ENCODE peak calls at places on chromosomes 3 and 15, in seven cellular contexts. M is heart left ventricle, N is amygdala, R is H54, Y is EL, P is neural progenitor cell, C is NCI-H2029 treated with DMSO at 0.1 percent for 48 hours. E is an unnamed sample.

GRCh38 chr15:93105510-93105909 is 16.5 kb upstream of the RGMA start:
- DNase-seq in M (no peak), Y (no peak), N (no peak), C (no peak), P (no peak), R (no peak), E (no peak)

GRCh38 chr3:4722103-4722502 is 229.0 kb downstream of the ITPR1 start:
- DNase-seq in N (no peak), R (peak; percentile 44), Y (peak; percentile 70), P (no peak), C (peak; percentile 19), M (peak; percentile 56), E (peak; percentile 18)

GRCh38 chr15:40859206-40859851 is 14.7 kb downstream of the RHOV start:
- DNase-seq in Y (peak; percentile 76), M (peak; percentile 59), P (peak; percentile 86), R (peak; percentile 85), N (peak; percentile 17), C (no peak), E (peak; percentile 67)

GRCh38 chr3:133691410-133692107 is 29.8 kb upstream of the TOPBP1 start:
- DNase-seq in Y (peak; percentile 27), R (no peak), P (no peak), M (no peak), C (no peak), N (no peak), E (no peak)

GRCh38 chr3:126439968-126440708 is 35.6 kb downstream of the ZXDC start:
- DNase-seq in R (no peak), C (no peak), M (no peak), N (no peak), Y (no peak), P (peak; percentile 43), E (no peak)

GRCh38 chr3:30611613-30612421 is 5.4 kb downstream of the TGFBR2 start:
- DNase-seq in R (peak; percentile 40), P (no peak), M (no peak), C (no peak), N (no peak), Y (peak; percentile 76), E (no peak)

GRCh38 chr3:169954142-169954756 is 12.4 kb upstream of the SEC62 start:
- DNase-seq in N (no peak), R (no peak), Y (no peak), M (no peak), P (no peak), C (no peak), E (peak; percentile 67)

GRCh38 chr3:183537295-183537730 is 18.2 kb downstream of the KLHL6 start:
- DNase-seq in N (no peak), M (peak; percentile 58), P (no peak), C (no peak), Y (peak; percentile 67), R (peak; percentile 45), E (no peak)

GRCh38 chr3:117528688-117529087 is 819.1 kb downstream of the TUSC7 start:
- DNase-seq in Y (no peak), M (no peak), C (no peak), P (no peak), N (no peak), R (no peak), E (no peak)

GRCh38 chr3:169846458-169847193 is 23.1 kb downstream of the LRRC31 start:
- DNase-seq in N (no peak), P (no peak), R (peak; percentile 67), M (no peak), C (no peak), Y (peak; percentile 90), E (peak; percentile 37)

GRCh38 chr3:119380697-119381096 is 82.7 kb downstream of the TMEM39A start:
- DNase-seq in R (no peak), M (no peak), C (peak; percentile 54), N (no peak), P (no peak), Y (peak; percentile 4), E (no peak)

GRCh38 chr3:46867550-46867898 is 4.3 kb upstream of the MYL3 start:
- DNase-seq in M (peak; percentile 94), C (no peak), R (no peak), N (peak; percentile 62), Y (no peak), P (no peak), E (no peak)

GRCh38 chr3:194259982-194260856 is 90.9 kb downstream of the CPN2 start:
- DNase-seq in R (no peak), M (peak; percentile 7), C (no peak), N (no peak), Y (no peak), P (no peak), E (no peak)

GRCh38 chr3:129061888-129062834 is 1.6 kb downstream of the GP9 start:
- DNase-seq in R (no peak), P (no peak), C (no peak), N (no peak), Y (no peak), M (no peak), E (no peak)